ENCODE peak calls at places on chromosome 1, in seven cellular contexts. F is H7; Z is PC-3; I is uterus; W is cardiac muscle cell; Y is activated effector memory CD4-positive, alpha-beta T cell treated with Interleukin-2 at 50 U/mL for 16 hours; X is stimulated activated CD4-positive, alpha-beta T cell treated with anti-CD3 and anti-CD28 coated beads, Interleukin-2, amount 100 ng/mL, for 48 hours. T is an unnamed sample.
A peak's percentile ranks its signal among the peaks of the same experiment; 100 is the strongest.

GRCh38 chr1:210248341-210248740 is 15.7 kb downstream of the SERTAD4 start:
- DNase-seq in F (no peak), Z (peak; percentile 23), I (no peak), W (no peak), Y (no peak), X (no peak), T (no peak)

GRCh38 chr1:59052194-59052593 is 244.7 kb upstream of the FGGY start:
- DNase-seq in F (no peak), Z (no peak), I (no peak), W (no peak), Y (no peak), X (no peak), T (no peak)

GRCh38 chr1:156097499-156098178 is 15.4 kb upstream of the MEX3A start:
- DNase-seq in F (no peak), Z (no peak), I (no peak), W (no peak), Y (no peak), X (no peak), T (no peak)

GRCh38 chr1:57947471-57947870 is 523.6 kb upstream of the DAB1 start:
- DNase-seq in F (no peak), Z (no peak), I (no peak), W (no peak), Y (no peak), X (no peak), T (no peak)

GRCh38 chr1:155062702-155063411 is 683 bp upstream of the EFNA4 start:
- DNase-seq in F (peak; percentile 96), Z (peak; percentile 48), I (peak; percentile 49), W (peak; percentile 80), Y (peak; percentile 64), X (peak; percentile 88), T (peak; percentile 75)

GRCh38 chr1:230815277-230815676 is 53.0 kb downstream of the C1orf198 start:
- DNase-seq in F (no peak), Z (no peak), I (no peak), W (no peak), Y (no peak), X (no peak), T (no peak)

GRCh38 chr1:225596152-225596551 is 56.8 kb downstream of the ENAH start:
- DNase-seq in F (no peak), Z (peak; percentile 32), I (no peak), W (no peak), Y (no peak), X (no peak), T (no peak)

GRCh38 chr1:182340233-182341058 is 51.1 kb downstream of the GLUL start:
- DNase-seq in F (no peak), Z (no peak), I (peak; percentile 35), W (no peak), Y (no peak), X (no peak), T (no peak)

GRCh38 chr1:50371749-50372148 is 51.5 kb downstream of the DMRTA2 start:
- DNase-seq in F (no peak), Z (no peak), I (no peak), W (no peak), Y (no peak), X (no peak), T (no peak)

T was measured in activated T-helper 2 cell treated with anti-CD3 and anti-CD28 coated beads, Interferon-gamma antibody, Interleukin-2, Interleukin-4, amounts not matched to agents 10 μg/mL and 5 μg/mL and 100 μg/mL, durations not matched to agents 14 hours and 24 hours and 36 hours.